ENCODE peak calls at places on chromosomes 2 and 18, in nine cellular contexts. V is epithelial cell of esophagus, C is HFF-Myc, L is nephron progenitor cell, X is SW 1271, G is T-cell, Q is HT-29, D is uterus, J is B cell. M is an unnamed sample.

GRCh38 chr2:17816396-17817245 is at the start of gene MSGN1:
- DNase-seq in D (no peak), G (no peak), C (no peak), Q (no peak), L (peak; percentile 27), X (no peak), V (no peak), J (no peak), M (no peak)

GRCh38 chr2:149185942-149186490 is 144.4 kb upstream of the LYPD6 start:
- DNase-seq in V (no peak), C (no peak), J (no peak), D (no peak), X (no peak), L (no peak), G (no peak), Q (no peak), M (no peak)

GRCh38 chr18:51561821-51562220 is 364.3 kb upstream of the MEX3C start:
- DNase-seq in X (no peak), C (no peak), D (no peak), J (no peak), Q (no peak), L (no peak), G (no peak), V (no peak), M (no peak)

GRCh38 chr18:74040459-74041332 is 106.9 kb downstream of the FBXO15 start:
- DNase-seq in L (peak; percentile 61), J (peak; percentile 72), D (no peak), G (peak; percentile 59), V (peak; percentile 24), X (no peak), C (peak; percentile 5), Q (peak; percentile 24), M (peak; percentile 17)

GRCh38 chr18:7038330-7038846 is 79.2 kb downstream of the LAMA1 start:
- DNase-seq in J (no peak), D (peak; percentile 91), X (peak; percentile 55), Q (peak; percentile 67), V (peak; percentile 99), G (no peak), C (peak; percentile 83), L (peak; percentile 69), M (no peak)

GRCh38 chr2:133942363-133942762 is 311.5 kb upstream of the MGAT5 start:
- DNase-seq in G (no peak), D (no peak), L (no peak), Q (no peak), X (no peak), J (no peak), V (no peak), C (no peak), M (no peak)

GRCh38 chr18:34867520-34867919 is 157.4 kb downstream of the DTNA start:
- DNase-seq in J (peak; percentile 8), C (no peak), V (no peak), G (no peak), Q (no peak), D (peak; percentile 14), L (peak; percentile 54), X (peak; percentile 5), M (no peak)

GRCh38 chr2:151808258-151809072 is 19.8 kb downstream of the ARL5A start:
- DNase-seq in X (no peak), D (no peak), Q (peak; percentile 35), J (peak; percentile 50), G (no peak), L (no peak), C (no peak), V (peak; percentile 40), M (no peak)

GRCh38 chr2:225354281-225354774 is 45.2 kb upstream of the NYAP2 start:
- DNase-seq in V (peak; percentile 23), J (no peak), X (no peak), D (no peak), G (no peak), Q (no peak), L (peak; percentile 22), C (peak; percentile 73), M (no peak)

GRCh38 chr2:199410130-199410529 is 47.6 kb downstream of the SATB2 start:
- DNase-seq in V (no peak), J (no peak), X (no peak), C (no peak), Q (no peak), G (no peak), D (no peak), L (no peak), M (no peak)

GRCh38 chr18:29161429-29161828 is 984.5 kb upstream of the CDH2 start:
- DNase-seq in J (no peak), L (no peak), X (no peak), G (no peak), Q (no peak), V (peak; percentile 36), C (no peak), D (no peak), M (no peak)

GRCh38 chr18:9719421-9719981 is 11.4 kb downstream of the RAB31 start:
- DNase-seq in V (peak; percentile 84), Q (no peak), D (peak; percentile 54), J (no peak), G (no peak), C (no peak), X (peak; percentile 73), L (no peak), M (no peak)

GRCh38 chr2:195056001-195056400 is 601.0 kb upstream of the SLC39A10 start:
- DNase-seq in V (no peak), Q (no peak), X (no peak), L (no peak), C (no peak), D (no peak), G (no peak), J (no peak), M (no peak)

GRCh38 chr2:233974530-233975071 is 57.4 kb downstream of the TRPM8 start:
- DNase-seq in G (no peak), Q (peak; percentile 43), C (peak; percentile 99), J (no peak), D (no peak), L (no peak), V (peak; percentile 84), X (peak; percentile 99), M (no peak)

GRCh38 chr2:209441541-209441940 is 17.7 kb downstream of the MAP2 start:
- DNase-seq in J (no peak), V (no peak), C (no peak), Q (no peak), L (no peak), G (no peak), X (no peak), D (no peak), M (no peak)

M was measured in central memory CD8-positive, alpha-beta T cell.